ENCODE peak calls at places on chromosomes 12 and 14, in six cellular contexts. Q is Calu3, D is HuH-7.5, Z is GM23248, R is B cell, P is iPS-NIHi11. E is an unnamed sample.

GRCh38 chr12:114777052-114777451 is 93.1 kb upstream of the TBX3 start:
- DNase-seq in D (no peak), Q (no peak), Z (peak), P (no peak), R (no peak), E (no peak)

GRCh38 chr12:70721216-70721615 is 84.0 kb upstream of the PTPRB start:
- DNase-seq in Z (no peak), Q (no peak), P (no peak), D (no peak), R (no peak), E (no peak)

GRCh38 chr14:22819191-22819988 is 4.2 kb upstream of the SLC7A7 start:
- DNase-seq in Z (peak), D (no peak), P (no peak), Q (peak), R (no peak), E (no peak)

GRCh38 chr12:28235017-28235416 is 44.8 kb downstream of the CCDC91 start:
- DNase-seq in Q (no peak), Z (no peak), P (no peak), D (no peak), R (no peak), E (no peak)

GRCh38 chr12:26798013-26798412 is 35.0 kb downstream of the ITPR2 start:
- DNase-seq in R (no peak), D (no peak), Q (no peak), Z (no peak), P (no peak), E (no peak)

GRCh38 chr12:49296034-49296835 is 1.3 kb downstream of the PRPH start:
- DNase-seq in D (peak), Z (peak), R (peak), P (peak), Q (peak), E (no peak)

GRCh38 chr12:71640316-71640715 is 23.3 kb downstream of the ZFC3H1 start:
- DNase-seq in Q (no peak), Z (no peak), D (no peak), P (no peak), R (no peak), E (no peak)

GRCh38 chr12:52673216-52673615 is 7.0 kb downstream of the KRT1 start:
- DNase-seq in Q (no peak), D (no peak), R (no peak), P (no peak), Z (no peak), E (no peak)

GRCh38 chr14:91244501-91244901 is at the start of gene GPR68:
- DNase-seq in D (no peak), Z (peak), Q (no peak), P (peak), R (no peak), E (peak)

GRCh38 chr14:94172545-94172944 is 1.6 kb upstream of the PPP4R4 start:
- DNase-seq in P (no peak), Z (no peak), Q (no peak), D (no peak), R (no peak), E (no peak)

GRCh38 chr14:41285193-41285748 is 321.4 kb upstream of the LRFN5 start:
- DNase-seq in P (peak), D (peak), Z (peak), R (no peak), Q (no peak), E (no peak)

GRCh38 chr12:75329918-75330826 is at the start of gene CAPS2:
- DNase-seq in Z (peak), D (peak), Q (peak), P (peak), R (peak), E (peak)

GRCh38 chr12:116247377-116247776 is 30.1 kb downstream of the MED13L start:
- DNase-seq in D (no peak), P (no peak), Z (peak), Q (no peak), R (no peak), E (peak)

GRCh38 chr12:45343269-45344051 is 127.6 kb downstream of the ANO6 start:
- DNase-seq in P (no peak), R (no peak), Q (no peak), D (no peak), Z (peak), E (no peak)

GRCh38 chr14:84465890-84466289 is 1064.1 kb upstream of the FLRT2 start:
- DNase-seq in R (no peak), P (no peak), Q (no peak), Z (no peak), D (no peak), E (no peak)

GRCh38 chr12:127300753-127301152 is 966.2 kb upstream of the TMEM132C start:
- DNase-seq in R (no peak), D (no peak), P (no peak), Z (no peak), Q (no peak), E (no peak)

GRCh38 chr12:132222096-132222807 is 78.0 kb downstream of the NOC4L start:
- DNase-seq in D (no peak), R (peak), P (no peak), Z (peak), Q (peak), E (no peak)

GRCh38 chr14:81178063-81178462 is 42.7 kb downstream of the GTF2A1 start:
- DNase-seq in P (no peak), Z (no peak), R (no peak), D (no peak), Q (no peak), E (no peak)

GRCh38 chr12:79298511-79298910 is 392.3 kb downstream of the PAWR start:
- DNase-seq in D (no peak), Q (no peak), Z (no peak), P (no peak), R (no peak), E (no peak)

GRCh38 chr12:54417712-54418440 is 1.2 kb downstream of the ITGA5 start:
- DNase-seq in R (peak), P (peak), D (peak), Q (no peak), Z (peak), E (no peak)

GRCh38 chr14:104827173-104828055 is 26.5 kb downstream of the ZBTB42 start:
- DNase-seq in R (peak), Z (peak), Q (peak), D (peak), P (peak), E (no peak)

GRCh38 chr14:89432226-89432625 is 15.2 kb upstream of the FOXN3 start:
- DNase-seq in Z (no peak), P (no peak), Q (no peak), R (no peak), D (no peak), E (no peak)

GRCh38 chr14:74239848-74240793 is 872 bp downstream of the VSX2 start:
- DNase-seq in P (peak), D (no peak), Q (no peak), Z (peak), R (peak), E (no peak)

GRCh38 chr12:106868982-106869381 is 86.7 kb upstream of the TMEM263 start:
- DNase-seq in Q (no peak), P (no peak), Z (no peak), R (no peak), D (no peak), E (no peak)

GRCh38 chr14:39374846-39375245 is 57.4 kb downstream of the FBXO33 start:
- DNase-seq in D (no peak), P (no peak), Z (peak), Q (no peak), R (no peak), E (no peak)

GRCh38 chr14:50335989-50336391 is 23.9 kb downstream of the DMAC2L start:
- DNase-seq in P (peak), Z (peak), R (no peak), Q (no peak), D (no peak), E (peak)

GRCh38 chr12:30973171-30973570 is 46.6 kb downstream of the TSPAN11 start:
- DNase-seq in Z (peak), R (no peak), Q (no peak), D (no peak), P (no peak), E (no peak)

GRCh38 chr14:56247495-56248087 is 129.4 kb downstream of the PELI2 start:
- DNase-seq in Z (peak), D (no peak), R (no peak), P (no peak), Q (no peak), E (no peak)

GRCh38 chr12:122517877-122518276 is 8.9 kb downstream of the RSRC2 start:
- DNase-seq in Z (peak), R (no peak), Q (no peak), P (no peak), D (no peak), E (no peak)

GRCh38 chr12:120842595-120842994 is 61.6 kb downstream of the SPPL3 start:
- DNase-seq in P (no peak), Z (no peak), R (no peak), D (no peak), Q (no peak), E (no peak)

GRCh38 chr14:20400965-20401593 is 12.2 kb downstream of the TEP1 start:
- DNase-seq in Z (peak), P (no peak), D (no peak), R (no peak), Q (peak), E (no peak)

GRCh38 chr12:11877869-11878780 is 192.6 kb upstream of the BCL2L14 start:
- DNase-seq in D (no peak), R (no peak), Z (peak), P (peak), Q (peak), E (no peak)

GRCh38 chr12:90842477-90842876 is 112.5 kb downstream of the CCER1 start:
- DNase-seq in Z (no peak), P (peak), D (no peak), Q (no peak), R (no peak), E (no peak)

GRCh38 chr12:26090853-26091510 is 33.9 kb downstream of the BHLHE41 start:
- DNase-seq in Z (no peak), Q (no peak), P (no peak), D (no peak), R (no peak), E (no peak)

GRCh38 chr14:93120952-93121834 is 5.5 kb upstream of the ITPK1 start:
- DNase-seq in Z (no peak), P (no peak), Q (no peak), D (no peak), R (no peak), E (no peak)

GRCh38 chr14:24329736-24330135 is 5.1 kb downstream of the ADCY4 start:
- DNase-seq in R (no peak), P (no peak), D (no peak), Q (no peak), Z (peak), E (no peak)

GRCh38 chr14:104107611-104108569 is 22.4 kb downstream of the ASPG start:
- DNase-seq in D (no peak), R (no peak), Q (peak), P (peak), Z (peak), E (no peak)

GRCh38 chr14:100708349-100709217 is 18.1 kb upstream of the DLK1 start:
- DNase-seq in Q (peak), D (peak), Z (peak), P (peak), R (no peak), E (no peak)

GRCh38 chr14:31229638-31230229 is 22.1 kb upstream of the HECTD1 start:
- DNase-seq in R (no peak), Z (peak), D (peak), Q (peak), P (peak), E (no peak)